ENCODE peak calls at places on chromosome 19, in five cellular contexts. One of them, this sample, is unnamed.

GRCh38 chr19:51721905-51722304 is 1.9 kb downstream of the HAS1 start:
- DNase-seq in choroid plexus epithelial cell: no peak
- DNase-seq in AG09319: no peak
- DNase-seq in GM10248: no peak
- DNase-seq in glomerular endothelial cell: no peak
- DNase-seq in this sample: no peak

GRCh38 chr19:45311640-45312039 is 11.0 kb downstream of the CKM start:
- DNase-seq in glomerular endothelial cell: no peak
- DNase-seq in GM10248: no peak
- DNase-seq in choroid plexus epithelial cell: no peak
- DNase-seq in AG09319: no peak
- DNase-seq in this sample: no peak

GRCh38 chr19:49361438-49362047 is 673 bp downstream of the TEAD2 start:
- DNase-seq in glomerular endothelial cell: no peak
- DNase-seq in AG09319: peak
- DNase-seq in choroid plexus epithelial cell: peak
- DNase-seq in GM10248: peak
- DNase-seq in this sample: peak

GRCh38 chr19:17332677-17333581 is 1.7 kb downstream of the ANO8 start:
- DNase-seq in glomerular endothelial cell: no peak
- DNase-seq in choroid plexus epithelial cell: peak
- DNase-seq in AG09319: no peak
- DNase-seq in GM10248: no peak
- DNase-seq in this sample: no peak

GRCh38 chr19:17473041-17473440 is 2.7 kb downstream of the SLC27A1 start:
- DNase-seq in GM10248: no peak
- DNase-seq in AG09319: no peak
- DNase-seq in glomerular endothelial cell: peak
- DNase-seq in choroid plexus epithelial cell: peak
- DNase-seq in this sample: no peak

GRCh38 chr19:19256072-19256969 is 16.8 kb downstream of the TM6SF2 start:
- DNase-seq in AG09319: no peak
- DNase-seq in choroid plexus epithelial cell: no peak
- DNase-seq in GM10248: no peak
- DNase-seq in glomerular endothelial cell: no peak
- DNase-seq in this sample: no peak

GRCh38 chr19:35995655-35995993 is 636 bp downstream of the SDHAF1 start:
- DNase-seq in glomerular endothelial cell: no peak
- DNase-seq in choroid plexus epithelial cell: peak
- DNase-seq in AG09319: no peak
- DNase-seq in GM10248: peak
- DNase-seq in this sample: no peak

GRCh38 chr19:3014135-3014534 is 14.9 kb downstream of the TLE2 start:
- DNase-seq in AG09319: no peak
- DNase-seq in glomerular endothelial cell: no peak
- DNase-seq in choroid plexus epithelial cell: no peak
- DNase-seq in GM10248: no peak
- DNase-seq in this sample: no peak

GRCh38 chr19:5259750-5260149 is 80.9 kb downstream of the PTPRS start:
- DNase-seq in AG09319: no peak
- DNase-seq in glomerular endothelial cell: no peak
- DNase-seq in choroid plexus epithelial cell: no peak
- DNase-seq in GM10248: no peak
- DNase-seq in this sample: no peak

GRCh38 chr19:15331419-15332310 is 674 bp downstream of the BRD4 start:
- DNase-seq in choroid plexus epithelial cell: peak
- DNase-seq in glomerular endothelial cell: no peak
- DNase-seq in AG09319: no peak
- DNase-seq in GM10248: peak
- DNase-seq in this sample: no peak

GRCh38 chr19:46221152-46221551 is 8.4 kb upstream of the IGFL1 start:
- DNase-seq in glomerular endothelial cell: no peak
- DNase-seq in AG09319: no peak
- DNase-seq in choroid plexus epithelial cell: no peak
- DNase-seq in GM10248: no peak
- DNase-seq in this sample: no peak

GRCh38 chr19:47445937-47446402 is 25.7 kb downstream of the SLC8A2 start:
- DNase-seq in AG09319: no peak
- DNase-seq in GM10248: no peak
- DNase-seq in glomerular endothelial cell: no peak
- DNase-seq in choroid plexus epithelial cell: no peak
- DNase-seq in this sample: no peak

GRCh38 chr19:30226464-30227070 is 145.6 kb upstream of the ZNF536 start:
- DNase-seq in choroid plexus epithelial cell: no peak
- DNase-seq in glomerular endothelial cell: no peak
- DNase-seq in AG09319: no peak
- DNase-seq in GM10248: no peak
- DNase-seq in this sample: no peak

GRCh38 chr19:1173160-1173844 is 766 bp downstream of the SBNO2 start:
- DNase-seq in choroid plexus epithelial cell: no peak
- DNase-seq in GM10248: no peak
- DNase-seq in glomerular endothelial cell: no peak
- DNase-seq in AG09319: no peak
- DNase-seq in this sample: no peak

This sample was measured in smooth muscle cell of the brain vasculature.